ENCODE peak calls at places on chromosomes 6 and 20, in eight cellular contexts. One of them, this sample, is unnamed.

GRCh38 chr20:62972270-62973032 is 19.9 kb downstream of the SLC17A9 start:
- DNase-seq in CD8-positive, alpha-beta T cell: peak
- DNase-seq in H7: peak
- DNase-seq in activated naive CD4-positive, alpha-beta T cell: peak
- DNase-seq in activated CD4-positive, alpha-beta T cell treated with anti-CD3 and anti-CD28 coated beads, Interleukin-2, amount 10 ng/mL, durations not matched to agents 7 days and 5 days: peak
- DNase-seq in SHP77: peak
- DNase-seq in psoas muscle: peak
- DNase-seq in HT-29: peak
- DNase-seq in this sample: peak

GRCh38 chr6:21149460-21149859 is 444.1 kb upstream of the SOX4 start:
- DNase-seq in psoas muscle: no peak
- DNase-seq in activated CD4-positive, alpha-beta T cell treated with anti-CD3 and anti-CD28 coated beads, Interleukin-2, amount 10 ng/mL, durations not matched to agents 7 days and 5 days: no peak
- DNase-seq in SHP77: no peak
- DNase-seq in H7: no peak
- DNase-seq in HT-29: no peak
- DNase-seq in activated naive CD4-positive, alpha-beta T cell: no peak
- DNase-seq in CD8-positive, alpha-beta T cell: no peak
- DNase-seq in this sample: no peak

GRCh38 chr6:43328528-43328927 is 19.9 kb upstream of the CRIP3 start:
- DNase-seq in activated naive CD4-positive, alpha-beta T cell: no peak
- DNase-seq in activated CD4-positive, alpha-beta T cell treated with anti-CD3 and anti-CD28 coated beads, Interleukin-2, amount 10 ng/mL, durations not matched to agents 7 days and 5 days: no peak
- DNase-seq in SHP77: no peak
- DNase-seq in CD8-positive, alpha-beta T cell: no peak
- DNase-seq in HT-29: peak
- DNase-seq in psoas muscle: no peak
- DNase-seq in H7: no peak
- DNase-seq in this sample: no peak

GRCh38 chr20:62774762-62775161 is 21.5 kb upstream of the MRGBP start:
- DNase-seq in H7: no peak
- DNase-seq in SHP77: no peak
- DNase-seq in psoas muscle: no peak
- DNase-seq in HT-29: no peak
- DNase-seq in CD8-positive, alpha-beta T cell: no peak
- DNase-seq in activated CD4-positive, alpha-beta T cell treated with anti-CD3 and anti-CD28 coated beads, Interleukin-2, amount 10 ng/mL, durations not matched to agents 7 days and 5 days: no peak
- DNase-seq in activated naive CD4-positive, alpha-beta T cell: no peak
- DNase-seq in this sample: no peak

GRCh38 chr6:146770965-146771735 is 172.4 kb downstream of the ADGB start:
- DNase-seq in HT-29: peak
- DNase-seq in H7: no peak
- DNase-seq in SHP77: no peak
- DNase-seq in activated naive CD4-positive, alpha-beta T cell: peak
- DNase-seq in activated CD4-positive, alpha-beta T cell treated with anti-CD3 and anti-CD28 coated beads, Interleukin-2, amount 10 ng/mL, durations not matched to agents 7 days and 5 days: peak
- DNase-seq in psoas muscle: peak
- DNase-seq in CD8-positive, alpha-beta T cell: peak
- DNase-seq in this sample: peak

GRCh38 chr20:13292486-13292885 is 71.4 kb downstream of the ISM1 start:
- DNase-seq in H7: no peak
- DNase-seq in HT-29: no peak
- DNase-seq in activated CD4-positive, alpha-beta T cell treated with anti-CD3 and anti-CD28 coated beads, Interleukin-2, amount 10 ng/mL, durations not matched to agents 7 days and 5 days: no peak
- DNase-seq in psoas muscle: no peak
- DNase-seq in CD8-positive, alpha-beta T cell: no peak
- DNase-seq in SHP77: no peak
- DNase-seq in activated naive CD4-positive, alpha-beta T cell: no peak
- DNase-seq in this sample: no peak

GRCh38 chr6:67112120-67112519 is 1405.1 kb upstream of the EYS start:
- DNase-seq in SHP77: no peak
- DNase-seq in H7: no peak
- DNase-seq in activated CD4-positive, alpha-beta T cell treated with anti-CD3 and anti-CD28 coated beads, Interleukin-2, amount 10 ng/mL, durations not matched to agents 7 days and 5 days: no peak
- DNase-seq in CD8-positive, alpha-beta T cell: no peak
- DNase-seq in activated naive CD4-positive, alpha-beta T cell: no peak
- DNase-seq in HT-29: no peak
- DNase-seq in psoas muscle: no peak
- DNase-seq in this sample: no peak

GRCh38 chr6:82056567-82056966 is 191.0 kb downstream of the IBTK start:
- DNase-seq in H7: no peak
- DNase-seq in SHP77: no peak
- DNase-seq in HT-29: no peak
- DNase-seq in activated CD4-positive, alpha-beta T cell treated with anti-CD3 and anti-CD28 coated beads, Interleukin-2, amount 10 ng/mL, durations not matched to agents 7 days and 5 days: no peak
- DNase-seq in CD8-positive, alpha-beta T cell: no peak
- DNase-seq in activated naive CD4-positive, alpha-beta T cell: no peak
- DNase-seq in psoas muscle: no peak
- DNase-seq in this sample: no peak

GRCh38 chr6:36545767-36546663 is 1.3 kb downstream of the STK38 start:
- DNase-seq in activated naive CD4-positive, alpha-beta T cell: no peak
- DNase-seq in psoas muscle: no peak
- DNase-seq in HT-29: peak
- DNase-seq in SHP77: no peak
- DNase-seq in CD8-positive, alpha-beta T cell: no peak
- DNase-seq in H7: peak
- DNase-seq in activated CD4-positive, alpha-beta T cell treated with anti-CD3 and anti-CD28 coated beads, Interleukin-2, amount 10 ng/mL, durations not matched to agents 7 days and 5 days: peak
- DNase-seq in this sample: no peak

GRCh38 chr6:90401933-90402830 is 105.5 kb upstream of the BACH2 start:
- DNase-seq in activated naive CD4-positive, alpha-beta T cell: no peak
- DNase-seq in CD8-positive, alpha-beta T cell: peak
- DNase-seq in HT-29: no peak
- DNase-seq in psoas muscle: no peak
- DNase-seq in H7: no peak
- DNase-seq in activated CD4-positive, alpha-beta T cell treated with anti-CD3 and anti-CD28 coated beads, Interleukin-2, amount 10 ng/mL, durations not matched to agents 7 days and 5 days: peak
- DNase-seq in SHP77: no peak
- DNase-seq in this sample: no peak

GRCh38 chr20:33233129-33233774 is 2.5 kb upstream of the BPIFA1 start:
- DNase-seq in CD8-positive, alpha-beta T cell: no peak
- DNase-seq in H7: peak
- DNase-seq in activated CD4-positive, alpha-beta T cell treated with anti-CD3 and anti-CD28 coated beads, Interleukin-2, amount 10 ng/mL, durations not matched to agents 7 days and 5 days: no peak
- DNase-seq in psoas muscle: no peak
- DNase-seq in activated naive CD4-positive, alpha-beta T cell: no peak
- DNase-seq in SHP77: no peak
- DNase-seq in HT-29: no peak
- DNase-seq in this sample: no peak

GRCh38 chr6:5412017-5412416 is 150.7 kb downstream of the FARS2 start:
- DNase-seq in psoas muscle: no peak
- DNase-seq in CD8-positive, alpha-beta T cell: no peak
- DNase-seq in activated naive CD4-positive, alpha-beta T cell: no peak
- DNase-seq in HT-29: no peak
- DNase-seq in activated CD4-positive, alpha-beta T cell treated with anti-CD3 and anti-CD28 coated beads, Interleukin-2, amount 10 ng/mL, durations not matched to agents 7 days and 5 days: no peak
- DNase-seq in SHP77: no peak
- DNase-seq in H7: peak
- DNase-seq in this sample: no peak

GRCh38 chr6:111737065-111737521 is 131.4 kb upstream of the TRAF3IP2 start:
- DNase-seq in H7: no peak
- DNase-seq in SHP77: no peak
- DNase-seq in psoas muscle: no peak
- DNase-seq in HT-29: no peak
- DNase-seq in activated CD4-positive, alpha-beta T cell treated with anti-CD3 and anti-CD28 coated beads, Interleukin-2, amount 10 ng/mL, durations not matched to agents 7 days and 5 days: no peak
- DNase-seq in CD8-positive, alpha-beta T cell: peak
- DNase-seq in activated naive CD4-positive, alpha-beta T cell: no peak
- DNase-seq in this sample: no peak

GRCh38 chr20:52192296-52193007 is 873 bp upstream of the ZFP64 start:
- DNase-seq in activated CD4-positive, alpha-beta T cell treated with anti-CD3 and anti-CD28 coated beads, Interleukin-2, amount 10 ng/mL, durations not matched to agents 7 days and 5 days: no peak
- DNase-seq in psoas muscle: peak
- DNase-seq in SHP77: peak
- DNase-seq in H7: peak
- DNase-seq in HT-29: peak
- DNase-seq in activated naive CD4-positive, alpha-beta T cell: no peak
- DNase-seq in CD8-positive, alpha-beta T cell: no peak
- DNase-seq in this sample: peak

GRCh38 chr6:33848498-33848897 is 44.7 kb upstream of the MLN start:
- DNase-seq in activated CD4-positive, alpha-beta T cell treated with anti-CD3 and anti-CD28 coated beads, Interleukin-2, amount 10 ng/mL, durations not matched to agents 7 days and 5 days: no peak
- DNase-seq in psoas muscle: no peak
- DNase-seq in activated naive CD4-positive, alpha-beta T cell: no peak
- DNase-seq in SHP77: no peak
- DNase-seq in H7: no peak
- DNase-seq in HT-29: no peak
- DNase-seq in CD8-positive, alpha-beta T cell: no peak
- DNase-seq in this sample: no peak

GRCh38 chr6:140101367-140101766 is 726.9 kb upstream of the CITED2 start:
- DNase-seq in SHP77: no peak
- DNase-seq in activated naive CD4-positive, alpha-beta T cell: no peak
- DNase-seq in activated CD4-positive, alpha-beta T cell treated with anti-CD3 and anti-CD28 coated beads, Interleukin-2, amount 10 ng/mL, durations not matched to agents 7 days and 5 days: no peak
- DNase-seq in H7: no peak
- DNase-seq in CD8-positive, alpha-beta T cell: no peak
- DNase-seq in psoas muscle: no peak
- DNase-seq in HT-29: no peak
- DNase-seq in this sample: no peak

GRCh38 chr6:129635396-129636164 is 74.4 kb downstream of the ARHGAP18 start:
- DNase-seq in psoas muscle: no peak
- DNase-seq in activated CD4-positive, alpha-beta T cell treated with anti-CD3 and anti-CD28 coated beads, Interleukin-2, amount 10 ng/mL, durations not matched to agents 7 days and 5 days: no peak
- DNase-seq in SHP77: no peak
- DNase-seq in CD8-positive, alpha-beta T cell: no peak
- DNase-seq in H7: no peak
- DNase-seq in HT-29: no peak
- DNase-seq in activated naive CD4-positive, alpha-beta T cell: no peak
- DNase-seq in this sample: no peak

GRCh38 chr6:57242505-57242904 is 20.4 kb upstream of the RAB23 start:
- DNase-seq in SHP77: no peak
- DNase-seq in psoas muscle: no peak
- DNase-seq in activated CD4-positive, alpha-beta T cell treated with anti-CD3 and anti-CD28 coated beads, Interleukin-2, amount 10 ng/mL, durations not matched to agents 7 days and 5 days: no peak
- DNase-seq in H7: no peak
- DNase-seq in CD8-positive, alpha-beta T cell: no peak
- DNase-seq in activated naive CD4-positive, alpha-beta T cell: no peak
- DNase-seq in HT-29: no peak
- DNase-seq in this sample: no peak

GRCh38 chr6:125746731-125747588 is 2.5 kb upstream of the HEY2 start:
- DNase-seq in H7: peak
- DNase-seq in psoas muscle: peak
- DNase-seq in HT-29: peak
- DNase-seq in activated naive CD4-positive, alpha-beta T cell: peak
- DNase-seq in SHP77: no peak
- DNase-seq in CD8-positive, alpha-beta T cell: peak
- DNase-seq in activated CD4-positive, alpha-beta T cell treated with anti-CD3 and anti-CD28 coated beads, Interleukin-2, amount 10 ng/mL, durations not matched to agents 7 days and 5 days: peak
- DNase-seq in this sample: peak

GRCh38 chr20:47088339-47088738 is 193.7 kb downstream of the EYA2 start:
- DNase-seq in activated CD4-positive, alpha-beta T cell treated with anti-CD3 and anti-CD28 coated beads, Interleukin-2, amount 10 ng/mL, durations not matched to agents 7 days and 5 days: no peak
- DNase-seq in H7: no peak
- DNase-seq in SHP77: no peak
- DNase-seq in CD8-positive, alpha-beta T cell: no peak
- DNase-seq in activated naive CD4-positive, alpha-beta T cell: no peak
- DNase-seq in HT-29: no peak
- DNase-seq in psoas muscle: no peak
- DNase-seq in this sample: no peak

GRCh38 chr6:90186637-90187361 is 109.8 kb downstream of the BACH2 start:
- DNase-seq in activated naive CD4-positive, alpha-beta T cell: no peak
- DNase-seq in SHP77: peak
- DNase-seq in H7: peak
- DNase-seq in CD8-positive, alpha-beta T cell: no peak
- DNase-seq in psoas muscle: no peak
- DNase-seq in activated CD4-positive, alpha-beta T cell treated with anti-CD3 and anti-CD28 coated beads, Interleukin-2, amount 10 ng/mL, durations not matched to agents 7 days and 5 days: peak
- DNase-seq in HT-29: no peak
- DNase-seq in this sample: peak

GRCh38 chr6:138734585-138734984 is 39.0 kb upstream of the CCDC28A start:
- DNase-seq in activated CD4-positive, alpha-beta T cell treated with anti-CD3 and anti-CD28 coated beads, Interleukin-2, amount 10 ng/mL, durations not matched to agents 7 days and 5 days: no peak
- DNase-seq in CD8-positive, alpha-beta T cell: no peak
- DNase-seq in activated naive CD4-positive, alpha-beta T cell: no peak
- DNase-seq in HT-29: no peak
- DNase-seq in H7: no peak
- DNase-seq in psoas muscle: no peak
- DNase-seq in SHP77: no peak
- DNase-seq in this sample: no peak

GRCh38 chr6:46381057-46381456 is 110.2 kb downstream of the RCAN2 start:
- DNase-seq in activated naive CD4-positive, alpha-beta T cell: no peak
- DNase-seq in CD8-positive, alpha-beta T cell: no peak
- DNase-seq in H7: no peak
- DNase-seq in activated CD4-positive, alpha-beta T cell treated with anti-CD3 and anti-CD28 coated beads, Interleukin-2, amount 10 ng/mL, durations not matched to agents 7 days and 5 days: no peak
- DNase-seq in HT-29: no peak
- DNase-seq in psoas muscle: no peak
- DNase-seq in SHP77: no peak
- DNase-seq in this sample: no peak

GRCh38 chr6:15498640-15499039 is 164.2 kb downstream of the DTNBP1 start:
- DNase-seq in H7: peak
- DNase-seq in activated CD4-positive, alpha-beta T cell treated with anti-CD3 and anti-CD28 coated beads, Interleukin-2, amount 10 ng/mL, durations not matched to agents 7 days and 5 days: no peak
- DNase-seq in activated naive CD4-positive, alpha-beta T cell: no peak
- DNase-seq in SHP77: no peak
- DNase-seq in psoas muscle: no peak
- DNase-seq in HT-29: no peak
- DNase-seq in CD8-positive, alpha-beta T cell: no peak
- DNase-seq in this sample: no peak

GRCh38 chr6:108114861-108115597 is 40.5 kb upstream of the OSTM1 start:
- DNase-seq in psoas muscle: peak
- DNase-seq in HT-29: peak
- DNase-seq in H7: peak
- DNase-seq in activated CD4-positive, alpha-beta T cell treated with anti-CD3 and anti-CD28 coated beads, Interleukin-2, amount 10 ng/mL, durations not matched to agents 7 days and 5 days: peak
- DNase-seq in SHP77: no peak
- DNase-seq in CD8-positive, alpha-beta T cell: peak
- DNase-seq in activated naive CD4-positive, alpha-beta T cell: no peak
- DNase-seq in this sample: peak

GRCh38 chr20:47713941-47714450 is 71.3 kb downstream of the SULF2 start:
- DNase-seq in SHP77: peak
- DNase-seq in HT-29: no peak
- DNase-seq in psoas muscle: peak
- DNase-seq in activated naive CD4-positive, alpha-beta T cell: no peak
- DNase-seq in H7: no peak
- DNase-seq in CD8-positive, alpha-beta T cell: no peak
- DNase-seq in activated CD4-positive, alpha-beta T cell treated with anti-CD3 and anti-CD28 coated beads, Interleukin-2, amount 10 ng/mL, durations not matched to agents 7 days and 5 days: no peak
- DNase-seq in this sample: no peak